ENCODE peak calls at places on chromosomes 2 and 18, in ten cellular contexts. One of them, this sample, is unnamed.

GRCh38 chr2:45777996-45778719 is 126.7 kb downstream of the PRKCE start:
- DNase-seq in upper lobe of right lung: no peak
- DNase-seq in CD4-positive, alpha-beta T cell: no peak
- DNase-seq in GM12878: no peak
- DNase-seq in Peyer's patch: no peak
- DNase-seq in fibroblast of the aortic adventitia: no peak
- DNase-seq in esophagus squamous epithelium: no peak
- DNase-seq in thoracic aorta: no peak
- DNase-seq in RWPE1: no peak
- DNase-seq in upper lobe of left lung: no peak
- DNase-seq in this sample: no peak

GRCh38 chr2:149225446-149225845 is 104.9 kb upstream of the LYPD6 start:
- DNase-seq in upper lobe of right lung: no peak
- DNase-seq in CD4-positive, alpha-beta T cell: no peak
- DNase-seq in GM12878: no peak
- DNase-seq in Peyer's patch: no peak
- DNase-seq in fibroblast of the aortic adventitia: no peak
- DNase-seq in esophagus squamous epithelium: no peak
- DNase-seq in thoracic aorta: no peak
- DNase-seq in RWPE1: no peak
- DNase-seq in upper lobe of left lung: no peak
- DNase-seq in this sample: no peak

GRCh38 chr2:10097352-10098148 is 17.3 kb upstream of the CYS1 start:
- DNase-seq in upper lobe of right lung: peak
- DNase-seq in CD4-positive, alpha-beta T cell: no peak
- DNase-seq in GM12878: no peak
- DNase-seq in Peyer's patch: peak
- DNase-seq in fibroblast of the aortic adventitia: peak
- DNase-seq in esophagus squamous epithelium: no peak
- DNase-seq in thoracic aorta: no peak
- DNase-seq in RWPE1: peak
- DNase-seq in upper lobe of left lung: peak
- DNase-seq in this sample: peak

GRCh38 chr2:1233280-1233679 is 180.0 kb upstream of the TPO start:
- DNase-seq in upper lobe of right lung: peak
- DNase-seq in CD4-positive, alpha-beta T cell: no peak
- DNase-seq in GM12878: no peak
- DNase-seq in Peyer's patch: no peak
- DNase-seq in fibroblast of the aortic adventitia: no peak
- DNase-seq in esophagus squamous epithelium: no peak
- DNase-seq in thoracic aorta: no peak
- DNase-seq in RWPE1: no peak
- DNase-seq in upper lobe of left lung: peak
- DNase-seq in this sample: no peak

GRCh38 chr2:55137024-55137958 is 87.0 kb upstream of the RTN4 start:
- DNase-seq in upper lobe of right lung: no peak
- DNase-seq in CD4-positive, alpha-beta T cell: no peak
- DNase-seq in GM12878: no peak
- DNase-seq in Peyer's patch: no peak
- DNase-seq in fibroblast of the aortic adventitia: no peak
- DNase-seq in esophagus squamous epithelium: no peak
- DNase-seq in thoracic aorta: no peak
- DNase-seq in RWPE1: no peak
- DNase-seq in upper lobe of left lung: peak
- DNase-seq in this sample: no peak

GRCh38 chr18:7224198-7224597 is 6.7 kb upstream of the LRRC30 start:
- DNase-seq in upper lobe of right lung: no peak
- DNase-seq in CD4-positive, alpha-beta T cell: no peak
- DNase-seq in GM12878: no peak
- DNase-seq in Peyer's patch: no peak
- DNase-seq in fibroblast of the aortic adventitia: no peak
- DNase-seq in esophagus squamous epithelium: no peak
- DNase-seq in thoracic aorta: no peak
- DNase-seq in RWPE1: no peak
- DNase-seq in upper lobe of left lung: no peak
- DNase-seq in this sample: no peak

GRCh38 chr2:148251993-148252392 is 231.1 kb downstream of the MBD5 start:
- DNase-seq in upper lobe of right lung: no peak
- DNase-seq in CD4-positive, alpha-beta T cell: no peak
- DNase-seq in GM12878: no peak
- DNase-seq in Peyer's patch: no peak
- DNase-seq in fibroblast of the aortic adventitia: no peak
- DNase-seq in esophagus squamous epithelium: no peak
- DNase-seq in thoracic aorta: no peak
- DNase-seq in RWPE1: no peak
- DNase-seq in upper lobe of left lung: no peak
- DNase-seq in this sample: no peak

GRCh38 chr2:59888015-59888414 is 665.4 kb downstream of the BCL11A start:
- DNase-seq in upper lobe of right lung: no peak
- DNase-seq in CD4-positive, alpha-beta T cell: peak
- DNase-seq in GM12878: peak
- DNase-seq in Peyer's patch: no peak
- DNase-seq in fibroblast of the aortic adventitia: no peak
- DNase-seq in esophagus squamous epithelium: no peak
- DNase-seq in thoracic aorta: no peak
- DNase-seq in RWPE1: no peak
- DNase-seq in upper lobe of left lung: no peak
- DNase-seq in this sample: peak

GRCh38 chr2:216807861-216808272 is 52.0 kb downstream of the TNP1 start:
- DNase-seq in upper lobe of right lung: no peak
- DNase-seq in CD4-positive, alpha-beta T cell: no peak
- DNase-seq in GM12878: no peak
- DNase-seq in Peyer's patch: no peak
- DNase-seq in fibroblast of the aortic adventitia: no peak
- DNase-seq in esophagus squamous epithelium: no peak
- DNase-seq in thoracic aorta: no peak
- DNase-seq in RWPE1: no peak
- DNase-seq in upper lobe of left lung: peak
- DNase-seq in this sample: no peak

DNA sequence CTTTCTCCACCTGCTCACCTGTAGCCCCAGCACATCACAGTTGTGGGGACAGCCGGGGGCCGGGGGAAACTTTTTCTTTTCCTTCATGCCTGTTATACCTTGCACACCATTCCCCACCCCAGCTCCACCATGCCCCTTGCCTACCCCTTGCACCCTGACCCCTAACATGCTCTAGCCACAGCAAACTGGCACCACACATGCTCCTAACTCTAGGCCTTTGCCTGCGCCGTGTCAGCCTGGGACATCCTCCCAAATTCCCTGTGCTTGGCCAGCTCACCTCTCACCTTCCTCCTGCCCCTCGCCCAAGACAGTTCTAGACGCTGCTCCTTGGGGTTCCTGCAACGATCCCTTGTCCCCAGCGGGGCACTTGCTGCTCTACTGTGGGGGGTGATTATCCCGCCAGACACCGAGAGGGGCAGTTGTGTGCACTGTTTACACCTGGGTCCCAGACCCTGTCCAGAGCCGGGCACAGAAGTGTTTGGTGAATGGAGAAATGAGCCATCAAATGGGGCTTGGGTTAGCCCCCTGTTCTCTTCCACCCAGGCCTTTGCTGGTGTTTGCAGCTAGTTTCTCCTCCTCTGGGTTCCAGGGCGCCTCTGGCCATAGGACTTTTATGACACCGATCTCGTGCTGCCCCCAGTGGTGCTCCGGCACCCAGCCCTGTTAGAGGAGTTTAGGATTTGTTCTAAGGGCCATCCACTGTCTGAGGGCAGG is 129.8 kb downstream of the CTIF start:
- DNase-seq in upper lobe of right lung: peak
- DNase-seq in CD4-positive, alpha-beta T cell: no peak
- DNase-seq in GM12878: no peak
- DNase-seq in Peyer's patch: peak
- DNase-seq in fibroblast of the aortic adventitia: no peak
- DNase-seq in esophagus squamous epithelium: no peak
- DNase-seq in thoracic aorta: no peak
- DNase-seq in RWPE1: no peak
- DNase-seq in upper lobe of left lung: no peak
- DNase-seq in this sample: no peak
- TF ChIP-seq CTCF in upper lobe of right lung: no peak
- TF ChIP-seq CTCF in CD4-positive, alpha-beta T cell: no peak
- TF ChIP-seq CTCF in GM12878: no peak
- TF ChIP-seq CTCF in Peyer's patch: no peak
- TF ChIP-seq CTCF in fibroblast of the aortic adventitia: peak
- TF ChIP-seq CTCF in esophagus squamous epithelium: no peak
- TF ChIP-seq CTCF in thoracic aorta: no peak
- TF ChIP-seq CTCF in RWPE1: no peak
- TF ChIP-seq CTCF in upper lobe of left lung: no peak
- TF ChIP-seq CTCF in this sample: no peak

GRCh38 chr18:27627927-27628326 is 442.8 kb upstream of the CHST9 start:
- DNase-seq in upper lobe of right lung: no peak
- DNase-seq in CD4-positive, alpha-beta T cell: no peak
- DNase-seq in GM12878: no peak
- DNase-seq in Peyer's patch: no peak
- DNase-seq in fibroblast of the aortic adventitia: no peak
- DNase-seq in esophagus squamous epithelium: no peak
- DNase-seq in thoracic aorta: no peak
- DNase-seq in RWPE1: no peak
- DNase-seq in upper lobe of left lung: no peak
- DNase-seq in this sample: no peak
- TF ChIP-seq CTCF in upper lobe of right lung: no peak
- TF ChIP-seq CTCF in CD4-positive, alpha-beta T cell: no peak
- TF ChIP-seq CTCF in GM12878: no peak
- TF ChIP-seq CTCF in Peyer's patch: no peak
- TF ChIP-seq CTCF in fibroblast of the aortic adventitia: no peak
- TF ChIP-seq CTCF in esophagus squamous epithelium: no peak
- TF ChIP-seq CTCF in thoracic aorta: no peak
- TF ChIP-seq CTCF in RWPE1: no peak
- TF ChIP-seq CTCF in upper lobe of left lung: no peak
- TF ChIP-seq CTCF in this sample: no peak

GRCh38 chr2:224849264-224849663 is 133.1 kb upstream of the CCDC195 start:
- DNase-seq in upper lobe of right lung: no peak
- DNase-seq in CD4-positive, alpha-beta T cell: no peak
- DNase-seq in GM12878: no peak
- DNase-seq in Peyer's patch: no peak
- DNase-seq in fibroblast of the aortic adventitia: no peak
- DNase-seq in esophagus squamous epithelium: no peak
- DNase-seq in thoracic aorta: no peak
- DNase-seq in RWPE1: no peak
- DNase-seq in upper lobe of left lung: no peak
- DNase-seq in this sample: no peak
- TF ChIP-seq CTCF in upper lobe of right lung: no peak
- TF ChIP-seq CTCF in CD4-positive, alpha-beta T cell: no peak
- TF ChIP-seq CTCF in GM12878: no peak
- TF ChIP-seq CTCF in Peyer's patch: no peak
- TF ChIP-seq CTCF in fibroblast of the aortic adventitia: no peak
- TF ChIP-seq CTCF in esophagus squamous epithelium: peak
- TF ChIP-seq CTCF in thoracic aorta: no peak
- TF ChIP-seq CTCF in RWPE1: peak
- TF ChIP-seq CTCF in upper lobe of left lung: no peak
- TF ChIP-seq CTCF in this sample: peak

DNA sequence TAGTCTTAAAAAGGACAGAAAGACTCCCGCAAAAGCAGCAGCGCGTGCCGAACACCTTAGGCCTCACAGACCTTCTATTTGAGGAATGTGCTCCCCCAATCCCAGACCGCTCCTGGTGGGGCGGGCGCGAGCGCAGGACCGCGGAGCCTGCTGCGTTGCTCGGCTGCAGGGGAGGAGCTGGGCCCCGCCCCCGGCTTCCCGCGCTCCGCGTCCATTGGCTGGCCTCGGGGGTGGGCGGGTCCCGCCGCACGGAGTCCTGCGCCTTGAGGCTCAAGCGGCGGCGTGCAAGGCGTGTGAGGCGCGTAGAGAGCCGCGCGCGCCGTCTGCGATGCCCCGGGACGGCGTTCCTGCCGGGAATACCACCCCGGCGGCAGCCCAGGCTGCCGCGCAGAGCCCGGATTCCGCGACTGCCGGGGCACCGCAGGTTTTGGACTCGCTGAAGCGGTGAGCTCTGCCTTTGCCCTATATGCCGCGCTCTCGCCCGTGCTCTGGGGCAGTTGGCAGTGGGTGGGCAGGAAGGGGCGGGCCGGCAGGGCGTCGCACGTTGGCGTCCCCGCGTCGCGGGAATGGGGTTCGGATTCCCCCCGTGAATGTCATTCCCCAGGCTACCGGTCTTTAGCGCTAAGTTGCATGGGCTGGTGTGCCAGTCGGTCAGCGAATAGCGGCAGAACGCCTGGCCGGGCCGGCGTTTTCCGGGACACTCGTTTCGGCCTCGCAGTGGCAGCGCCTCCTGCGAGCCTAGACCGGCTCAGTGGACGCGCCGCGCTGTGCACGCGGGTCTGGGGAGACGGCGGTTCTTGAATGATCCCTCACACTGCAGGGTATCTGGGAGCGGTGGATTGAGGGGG is 49.6 kb upstream of the PAIP2B start:
- DNase-seq in upper lobe of right lung: peak
- DNase-seq in CD4-positive, alpha-beta T cell: peak
- DNase-seq in GM12878: peak
- DNase-seq in Peyer's patch: peak
- DNase-seq in fibroblast of the aortic adventitia: peak
- DNase-seq in esophagus squamous epithelium: peak
- DNase-seq in thoracic aorta: peak
- DNase-seq in RWPE1: peak
- DNase-seq in upper lobe of left lung: peak
- DNase-seq in this sample: peak
- TF ChIP-seq CTCF in upper lobe of right lung: no peak
- TF ChIP-seq CTCF in CD4-positive, alpha-beta T cell: no peak
- TF ChIP-seq CTCF in GM12878: no peak
- TF ChIP-seq CTCF in Peyer's patch: no peak
- TF ChIP-seq CTCF in fibroblast of the aortic adventitia: no peak
- TF ChIP-seq CTCF in esophagus squamous epithelium: no peak
- TF ChIP-seq CTCF in thoracic aorta: peak
- TF ChIP-seq CTCF in RWPE1: no peak
- TF ChIP-seq CTCF in upper lobe of left lung: no peak
- TF ChIP-seq CTCF in this sample: peak

DNA sequence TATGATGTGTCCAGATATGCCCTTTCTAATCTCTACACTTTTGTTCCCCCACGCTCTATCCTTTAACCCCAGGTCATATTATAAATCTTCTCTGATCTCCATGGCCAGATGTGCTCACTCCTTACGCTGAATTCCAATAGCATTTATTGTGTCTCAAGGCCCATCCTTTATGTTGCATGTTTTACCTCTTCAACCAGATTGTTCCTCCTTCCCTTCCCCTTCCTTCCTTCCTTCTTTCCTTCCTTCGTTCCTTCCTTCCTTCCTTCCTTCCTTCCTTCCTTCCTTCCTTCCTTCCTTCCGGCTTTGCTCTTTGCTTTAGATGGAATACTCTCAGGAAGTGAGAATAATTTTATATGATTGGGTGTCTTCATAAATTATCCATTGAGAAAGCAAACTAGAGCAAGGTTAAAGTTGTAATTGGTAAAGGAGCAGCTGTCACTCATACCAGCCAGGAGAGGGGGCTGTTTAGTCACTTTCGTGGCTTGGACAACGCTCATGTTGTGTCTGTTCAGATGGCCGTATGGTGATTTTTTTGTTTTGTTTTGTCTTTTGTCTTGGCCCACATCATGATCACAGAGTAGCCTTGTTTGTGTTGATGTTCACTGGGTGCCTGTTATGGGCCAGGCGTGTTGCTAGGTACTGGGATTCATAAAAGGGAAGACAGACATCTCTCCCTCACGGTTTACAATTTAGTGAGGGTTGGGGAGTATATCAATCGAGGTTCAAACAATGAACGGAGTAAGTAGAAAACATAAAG is 68.0 kb downstream of the DAW1 start:
- DNase-seq in upper lobe of right lung: no peak
- DNase-seq in CD4-positive, alpha-beta T cell: no peak
- DNase-seq in GM12878: no peak
- DNase-seq in Peyer's patch: no peak
- DNase-seq in fibroblast of the aortic adventitia: peak
- DNase-seq in esophagus squamous epithelium: no peak
- DNase-seq in thoracic aorta: no peak
- DNase-seq in RWPE1: peak
- DNase-seq in upper lobe of left lung: no peak
- DNase-seq in this sample: no peak
- TF ChIP-seq CTCF in upper lobe of right lung: peak
- TF ChIP-seq CTCF in CD4-positive, alpha-beta T cell: no peak
- TF ChIP-seq CTCF in GM12878: peak
- TF ChIP-seq CTCF in Peyer's patch: peak
- TF ChIP-seq CTCF in fibroblast of the aortic adventitia: peak
- TF ChIP-seq CTCF in esophagus squamous epithelium: no peak
- TF ChIP-seq CTCF in thoracic aorta: no peak
- TF ChIP-seq CTCF in RWPE1: no peak
- TF ChIP-seq CTCF in upper lobe of left lung: no peak
- TF ChIP-seq CTCF in this sample: peak

GRCh38 chr2:129314120-129314519 is 665.3 kb upstream of the RAB6C start:
- DNase-seq in upper lobe of right lung: no peak
- DNase-seq in CD4-positive, alpha-beta T cell: no peak
- DNase-seq in GM12878: no peak
- DNase-seq in Peyer's patch: no peak
- DNase-seq in fibroblast of the aortic adventitia: no peak
- DNase-seq in esophagus squamous epithelium: no peak
- DNase-seq in thoracic aorta: no peak
- DNase-seq in RWPE1: no peak
- DNase-seq in upper lobe of left lung: no peak
- DNase-seq in this sample: no peak
- TF ChIP-seq CTCF in upper lobe of right lung: no peak
- TF ChIP-seq CTCF in CD4-positive, alpha-beta T cell: no peak
- TF ChIP-seq CTCF in GM12878: no peak
- TF ChIP-seq CTCF in Peyer's patch: no peak
- TF ChIP-seq CTCF in fibroblast of the aortic adventitia: no peak
- TF ChIP-seq CTCF in esophagus squamous epithelium: no peak
- TF ChIP-seq CTCF in thoracic aorta: no peak
- TF ChIP-seq CTCF in RWPE1: no peak
- TF ChIP-seq CTCF in upper lobe of left lung: no peak
- TF ChIP-seq CTCF in this sample: no peak

This sample was measured in GM06990.